ENCODE peak calls at places on chromosomes 4 and X, in four cellular contexts. One of them, this sample, is unnamed.

GRCh38 chr4:185204238-185204910 is 574 bp upstream of the CFAP97 start:
- DNase-seq in hepatocyte: no peak
- DNase-seq in SK-N-DZ: peak
- DNase-seq in ELR: peak
- DNase-seq in this sample: no peak

GRCh38 chrX:26822448-26822847 is 606.5 kb downstream of the MAGEB5 start:
- DNase-seq in SK-N-DZ: no peak
- DNase-seq in hepatocyte: no peak
- DNase-seq in ELR: no peak
- DNase-seq in this sample: no peak

GRCh38 chr4:76589402-76589801 is 154.4 kb downstream of the SHROOM3 start:
- DNase-seq in SK-N-DZ: no peak
- DNase-seq in hepatocyte: peak
- DNase-seq in ELR: peak
- DNase-seq in this sample: peak

GRCh38 chr4:10866691-10867090 is 182.1 kb upstream of the CLNK start:
- DNase-seq in ELR: no peak
- DNase-seq in hepatocyte: no peak
- DNase-seq in SK-N-DZ: no peak
- DNase-seq in this sample: no peak

GRCh38 chr4:82866706-82867385 is 24.1 kb downstream of the SEC31A start:
- DNase-seq in hepatocyte: no peak
- DNase-seq in ELR: peak
- DNase-seq in SK-N-DZ: no peak
- DNase-seq in this sample: no peak

GRCh38 chr4:98932539-98932938 is 3.6 kb upstream of the EIF4E start:
- DNase-seq in ELR: peak
- DNase-seq in hepatocyte: no peak
- DNase-seq in SK-N-DZ: no peak
- DNase-seq in this sample: peak

GRCh38 chrX:64976673-64977040 is 407 bp upstream of the ZC4H2 start:
- DNase-seq in ELR: no peak
- DNase-seq in hepatocyte: no peak
- DNase-seq in SK-N-DZ: no peak
- DNase-seq in this sample: no peak

GRCh38 chrX:45757272-45757671 is 556.6 kb upstream of the DIPK2B start:
- DNase-seq in SK-N-DZ: no peak
- DNase-seq in ELR: peak
- DNase-seq in hepatocyte: no peak
- DNase-seq in this sample: no peak

GRCh38 chrX:18410038-18410437 is 15.4 kb upstream of the CDKL5 start:
- DNase-seq in hepatocyte: peak
- DNase-seq in SK-N-DZ: no peak
- DNase-seq in ELR: peak
- DNase-seq in this sample: peak

GRCh38 chrX:43552166-43552565 is 103.9 kb upstream of the MAOA start:
- DNase-seq in ELR: no peak
- DNase-seq in hepatocyte: peak
- DNase-seq in SK-N-DZ: no peak
- DNase-seq in this sample: no peak

GRCh38 chr4:73715659-73716058 is 24.7 kb upstream of the CXCL8 start:
- DNase-seq in ELR: no peak
- DNase-seq in hepatocyte: no peak
- DNase-seq in SK-N-DZ: no peak
- DNase-seq in this sample: no peak

GRCh38 chr4:54683616-54684346 is 26.0 kb downstream of the KIT start:
- DNase-seq in SK-N-DZ: peak
- DNase-seq in hepatocyte: no peak
- DNase-seq in ELR: peak
- DNase-seq in this sample: no peak

GRCh38 chr4:176333076-176333475 is 13.3 kb downstream of the SPCS3 start:
- DNase-seq in hepatocyte: no peak
- DNase-seq in SK-N-DZ: no peak
- DNase-seq in ELR: no peak
- DNase-seq in this sample: no peak

This sample was measured in RPMI7951.